ENCODE peak calls at places on chromosome 20, in six cellular contexts. N, R, K, T, Z and M are unnamed samples.

GRCh38 chr20:11083841-11084240 is 410.0 kb upstream of the JAG1 start:
- DNase-seq in K (no peak), T (no peak), Z (no peak), N (no peak), R (no peak), M (no peak)

GRCh38 chr20:60242836-60243520 is 284.8 kb downstream of the CDH26 start:
- DNase-seq in Z (peak), N (no peak), K (no peak), R (no peak), T (no peak), M (no peak)

GRCh38 chr20:32231245-32231644 is 23.6 kb downstream of the POFUT1 start:
- DNase-seq in N (no peak), Z (peak), T (no peak), R (no peak), K (no peak), M (no peak)

GRCh38 chr20:10699506-10699905 is 25.7 kb upstream of the JAG1 start:
- DNase-seq in R (no peak), T (no peak), K (no peak), N (no peak), Z (no peak), M (no peak)

GRCh38 chr20:35297153-35297552 is 4.9 kb upstream of the FAM83C start:
- DNase-seq in N (no peak), T (no peak), Z (no peak), K (peak), R (no peak), M (no peak)

GRCh38 chr20:8874437-8874836 is 194.4 kb upstream of the PLCB4 start:
- DNase-seq in T (no peak), R (no peak), K (no peak), N (no peak), Z (no peak), M (no peak)

GRCh38 chr20:56566621-56567020 is 33.6 kb downstream of the FAM209B start:
- DNase-seq in T (peak), N (no peak), K (no peak), R (no peak), Z (no peak), M (no peak)

GRCh38 chr20:60792941-60793340 is 459.1 kb upstream of the CDH4 start:
- DNase-seq in Z (no peak), N (no peak), K (no peak), T (no peak), R (no peak), M (no peak)

GRCh38 chr20:53399592-53400335 is 193.9 kb downstream of the ZNF217 start:
- DNase-seq in Z (no peak), R (no peak), T (no peak), N (peak), K (no peak), M (no peak)

GRCh38 chr20:845226-845868 is 11.8 kb downstream of the FAM110A start:
- DNase-seq in Z (no peak), K (peak), R (no peak), N (no peak), T (no peak), M (no peak)

GRCh38 chr20:61053487-61054277 is 198.4 kb upstream of the CDH4 start:
- DNase-seq in N (no peak), Z (no peak), R (no peak), T (no peak), K (no peak), M (no peak)

GRCh38 chr20:3045042-3045815 is 623 bp upstream of the MRPS26 start:
- DNase-seq in T (peak), K (peak), N (peak), R (peak), Z (peak), M (no peak)

GRCh38 chr20:34703573-34704176 is 469 bp upstream of the TP53INP2 start:
- DNase-seq in N (peak), Z (peak), R (no peak), K (peak), T (peak), M (no peak)

GRCh38 chr20:33583154-33583553 is 79.0 kb upstream of the C20orf144 start:
- DNase-seq in Z (no peak), R (no peak), K (no peak), T (no peak), N (no peak), M (no peak)

GRCh38 chr20:5191829-5192569 is 65.2 kb downstream of the CDS2 start:
- DNase-seq in N (no peak), K (peak), T (peak), Z (peak), R (no peak), M (peak)

GRCh38 chr20:3781153-3781910 is at the start of gene SPEF1:
- DNase-seq in N (peak), R (peak), Z (peak), K (peak), T (peak), M (peak)

GRCh38 chr20:19758888-19759331 is 852 bp downstream of the RIN2 start:
- DNase-seq in T (peak), K (peak), R (peak), N (peak), Z (no peak), M (no peak)

GRCh38 chr20:2125474-2126112 is 24.0 kb downstream of the STK35 start:
- DNase-seq in T (no peak), K (no peak), Z (no peak), N (no peak), R (no peak), M (no peak)

GRCh38 chr20:8082999-8083398 is 49.1 kb upstream of the PLCB1 start:
- DNase-seq in T (no peak), Z (no peak), N (no peak), K (no peak), R (no peak), M (no peak)

GRCh38 chr20:1890469-1891262 is 4.5 kb upstream of the SIRPA start:
- DNase-seq in N (no peak), R (no peak), Z (no peak), T (no peak), K (no peak), M (no peak)

GRCh38 chr20:9515761-9516657 is 1.6 kb downstream of the LAMP5 start:
- DNase-seq in T (peak), R (no peak), N (peak), Z (no peak), K (peak), M (no peak)

GRCh38 chr20:19783966-19784401 is 25.9 kb downstream of the RIN2 start:
- DNase-seq in Z (peak), T (no peak), K (no peak), N (peak), R (no peak), M (peak)

GRCh38 chr20:54606384-54606783 is 131.0 kb downstream of the DOK5 start:
- DNase-seq in T (no peak), N (no peak), Z (no peak), K (no peak), R (no peak), M (no peak)

GRCh38 chr20:35434085-35435005 is 3.7 kb downstream of the GDF5 start:
- DNase-seq in R (no peak), N (peak), T (no peak), Z (no peak), K (no peak), M (no peak)

GRCh38 chr20:330233-331149 is 5.1 kb downstream of the SOX12 start:
- DNase-seq in R (peak), N (no peak), Z (peak), T (peak), K (peak), M (no peak)

GRCh38 chr20:20495719-20496474 is 128.0 kb downstream of the INSM1 start:
- DNase-seq in Z (no peak), K (no peak), R (no peak), T (no peak), N (no peak), M (no peak)

GRCh38 chr20:61435184-61435822 is 183.2 kb downstream of the CDH4 start:
- DNase-seq in R (no peak), T (no peak), K (no peak), N (no peak), Z (no peak), M (no peak)

GRCh38 chr20:4160761-4161305 is 145.5 kb upstream of the RNF24 start:
- DNase-seq in T (peak), N (peak), R (peak), K (peak), Z (peak), M (no peak)

GRCh38 chr20:1827974-1828785 is 67.0 kb upstream of the SIRPA start:
- DNase-seq in T (no peak), R (peak), Z (no peak), K (no peak), N (no peak), M (no peak)

GRCh38 chr20:38805502-38805957 is at the start of gene PPP1R16B:
- DNase-seq in K (peak), N (peak), Z (no peak), R (peak), T (peak), M (no peak)

GRCh38 chr20:57693670-57694329 is 16.0 kb downstream of the PMEPA1 start:
- DNase-seq in N (no peak), Z (no peak), K (no peak), T (no peak), R (no peak), M (no peak)

GRCh38 chr20:48823960-48824497 is 3.8 kb downstream of the PREX1 start:
- DNase-seq in Z (peak), T (no peak), N (no peak), K (no peak), R (no peak), M (no peak)

GRCh38 chr20:8315639-8316573 is 183.8 kb downstream of the PLCB1 start:
- DNase-seq in K (no peak), R (no peak), Z (no peak), N (no peak), T (no peak), M (no peak)

GRCh38 chr20:22101606-22102005 is 396.1 kb downstream of the PAX1 start:
- DNase-seq in Z (no peak), T (no peak), R (no peak), K (no peak), N (no peak), M (no peak)

DNA sequence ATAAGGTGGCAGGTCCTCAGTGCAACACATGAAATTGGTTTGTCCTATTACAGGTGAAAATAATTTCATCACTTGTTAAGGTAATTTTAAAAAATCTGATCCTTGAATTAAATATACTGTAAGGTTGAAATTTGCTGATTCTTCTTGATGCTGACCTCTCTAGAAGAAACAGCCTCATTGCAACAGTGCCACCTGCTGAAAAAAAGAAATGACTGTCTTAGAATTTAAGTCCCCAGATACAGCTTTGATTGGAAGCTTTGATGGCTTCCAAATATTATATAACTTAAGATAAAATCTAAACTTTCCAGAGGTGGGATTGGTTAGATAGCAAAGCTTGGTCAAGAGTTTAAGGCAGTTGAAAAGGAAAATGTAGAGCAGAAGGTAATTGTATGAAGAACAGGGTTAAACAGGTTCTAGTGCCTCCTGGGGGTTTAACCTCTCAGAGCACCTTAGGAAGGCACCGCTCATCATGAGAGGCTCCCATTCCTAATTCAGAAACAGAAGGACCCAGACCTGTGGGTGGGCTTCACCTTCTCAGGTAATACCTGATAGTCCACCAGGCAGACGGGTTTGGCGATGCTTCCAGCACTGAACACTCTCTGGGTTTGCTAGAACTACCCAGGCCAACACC is 401.0 kb downstream of the PAX1 start:
- DNase-seq in Z (peak), N (no peak), R (no peak), K (peak), T (peak), M (no peak)
- TF ChIP-seq CTCF in Z (no peak), N (no peak), R (peak), K (peak), T (no peak), M (no peak)

GRCh38 chr20:37524859-37525708 is 2.6 kb downstream of the BLCAP start:
- DNase-seq in T (no peak), K (no peak), R (no peak), Z (no peak), N (no peak), M (no peak)
- H3K4me3 ChIP-seq in T (no peak), K (peak), R (peak), Z (no peak), N (no peak), M (peak)

GRCh38 chr20:36542516-36543186 is 1.3 kb downstream of the MYL9 start:
- DNase-seq in Z (no peak), R (no peak), T (no peak), K (no peak), N (no peak), M (no peak)

GRCh38 chr20:36543187-36544133 is 2.1 kb downstream of the MYL9 start:
- DNase-seq in R (no peak), N (no peak), T (no peak), Z (peak), K (no peak), M (no peak)

GRCh38 chr20:36542019-36542488 is 735 bp downstream of the MYL9 start:
- DNase-seq in R (no peak), T (peak), Z (peak), K (peak), N (no peak), M (no peak)

GRCh38 chr20:36540551-36541211 is 638 bp upstream of the MYL9 start:
- DNase-seq in K (peak), N (peak), R (no peak), T (no peak), Z (no peak), M (no peak)

GRCh38 chr20:36541227-36542018 is at the start of gene MYL9:
- DNase-seq in T (peak), N (peak), K (peak), R (no peak), Z (peak), M (no peak)
- TF ChIP-seq CTCF in T (no peak), N (no peak), K (no peak), R (no peak), Z (no peak), M (no peak)

DNA sequence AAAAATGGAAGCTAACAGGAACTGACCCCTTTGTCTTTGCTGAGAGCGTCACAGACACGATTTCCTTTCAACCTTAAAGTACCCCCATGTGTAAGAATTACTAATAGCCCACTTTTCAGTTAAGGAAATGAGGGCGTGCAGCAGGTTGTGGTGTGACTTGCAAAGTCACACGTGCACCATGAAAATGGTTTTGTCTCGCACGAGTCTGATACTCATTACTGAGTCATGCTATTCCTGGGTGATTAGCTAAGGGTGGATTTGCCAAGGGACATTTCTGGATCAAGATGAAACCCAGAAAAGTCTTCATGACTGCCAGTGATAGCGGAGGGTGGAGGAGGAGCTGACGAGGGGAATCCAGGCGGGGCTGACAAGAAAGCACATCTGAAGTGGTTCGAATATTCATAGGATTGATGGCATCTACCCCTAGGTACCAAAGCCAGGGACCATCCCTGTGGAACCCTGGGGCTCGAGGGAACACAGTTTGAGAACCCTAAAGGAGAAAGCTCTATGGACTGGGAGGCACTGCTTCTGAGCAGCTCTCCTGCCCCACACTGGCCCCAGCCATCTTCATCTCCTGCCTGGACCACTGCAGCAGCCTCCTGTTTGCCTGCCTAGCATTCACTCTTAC is 12.1 kb upstream of the NFATC2 start:
- DNase-seq in N (no peak), T (no peak), R (no peak), Z (no peak), K (no peak), M (no peak)
- H3K4me3 ChIP-seq in N (no peak), T (no peak), R (no peak), Z (no peak), K (no peak), M (no peak)

GRCh38 chr20:43514062-43514971 is 6.8 kb downstream of the L3MBTL1 start:
- DNase-seq in Z (peak), T (peak), K (peak), R (peak), N (peak), M (peak)
- TF ChIP-seq CTCF in Z (peak), T (peak), K (peak), R (peak), N (peak), M (peak)

DNA sequence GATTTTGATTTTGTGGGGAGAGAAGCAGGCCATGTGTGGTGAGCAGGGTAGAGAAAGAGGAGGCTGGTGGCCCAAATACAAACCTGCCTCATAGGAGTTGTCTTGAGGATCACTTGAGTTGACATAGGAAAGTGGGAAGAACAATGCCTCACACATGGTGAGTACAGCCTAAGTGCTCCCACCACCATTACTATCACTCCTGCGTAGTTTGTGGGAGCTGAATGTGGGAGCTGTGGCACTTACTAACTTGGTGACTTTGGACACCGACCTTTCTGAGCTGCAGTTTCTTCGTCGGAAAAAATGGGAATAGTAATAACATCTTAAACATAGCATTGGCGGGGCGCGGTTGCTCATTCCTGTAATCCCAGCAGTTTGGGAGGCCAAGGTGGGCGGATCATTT is 25.5 kb upstream of the SERINC3 start:
- DNase-seq in R (no peak), Z (no peak), K (no peak), T (no peak), N (no peak), M (no peak)
- H3K4me3 ChIP-seq in R (no peak), Z (no peak), K (no peak), T (no peak), N (no peak), M (no peak)